ENCODE peak calls at places on chromosome 12, in eight cellular contexts. R is brain microvascular endothelial cell; C is body of pancreas; E is A549; D is right cardiac atrium; K is CD4-positive, alpha-beta T cell; B is effector memory CD4-positive, alpha-beta T cell; U is right lobe of liver. F is an unnamed sample.
A peak's percentile ranks its signal among the peaks of the same experiment; 100 is the strongest.

GRCh38 chr12:4293299-4293941 is 19.9 kb downstream of the CCND2 start:
- DNase-seq in R (no peak), C (no peak), E (no peak), D (no peak), K (no peak), B (no peak), U (no peak), F (no peak)

GRCh38 chr12:121530600-121531355 is 50.0 kb downstream of the KDM2B start:
- DNase-seq in R (peak; percentile 69), C (peak; percentile 45), E (peak; percentile 77), D (peak; percentile 96), K (peak; percentile 69), B (peak; percentile 47), U (no peak), F (peak; percentile 25)

GRCh38 chr12:100593490-100593889 is 20.0 kb downstream of the GAS2L3 start:
- DNase-seq in R (peak; percentile 7), C (no peak), E (no peak), D (no peak), K (no peak), B (no peak), U (no peak), F (peak; percentile 22)

GRCh38 chr12:15276088-15276698 is 46.1 kb upstream of the PTPRO start:
- DNase-seq in R (peak; percentile 34), C (peak; percentile 23), E (peak; percentile 48), D (no peak), K (no peak), B (no peak), U (no peak), F (peak; percentile 39)

GRCh38 chr12:4909734-4910501 is at the start of gene KCNA1:
- DNase-seq in R (no peak), C (no peak), E (no peak), D (peak; percentile 55), K (no peak), B (no peak), U (no peak), F (no peak)

GRCh38 chr12:15163001-15163400 is 58.2 kb downstream of the RERG start:
- DNase-seq in R (no peak), C (no peak), E (no peak), D (no peak), K (no peak), B (no peak), U (no peak), F (no peak)

GRCh38 chr12:70732287-70732686 is 95.1 kb upstream of the PTPRB start:
- DNase-seq in R (no peak), C (no peak), E (no peak), D (no peak), K (no peak), B (no peak), U (no peak), F (no peak)

GRCh38 chr12:100058482-100059029 is 73.8 kb upstream of the ANKS1B start:
- DNase-seq in R (peak; percentile 74), C (no peak), E (peak; percentile 39), D (no peak), K (no peak), B (no peak), U (no peak), F (no peak)

GRCh38 chr12:55654506-55655224 is 18.0 kb downstream of the OR10P1 start:
- DNase-seq in R (no peak), C (no peak), E (no peak), D (no peak), K (no peak), B (no peak), U (no peak), F (no peak)

GRCh38 chr12:25322918-25323773 is 72.4 kb upstream of the KRAS start:
- DNase-seq in R (peak; percentile 54), C (no peak), E (no peak), D (no peak), K (no peak), B (no peak), U (no peak), F (no peak)

GRCh38 chr12:97572220-97572619 is 109.6 kb downstream of the RMST start:
- DNase-seq in R (no peak), C (no peak), E (no peak), D (no peak), K (no peak), B (no peak), U (no peak), F (peak; percentile 70)

GRCh38 chr12:1591029-1591428 is 3.4 kb downstream of the FBXL14 start:
- DNase-seq in R (no peak), C (no peak), E (peak; percentile 40), D (no peak), K (no peak), B (no peak), U (no peak), F (peak; percentile 49)

GRCh38 chr12:27610380-27610779 is 85.9 kb upstream of the REP15 start:
- DNase-seq in R (no peak), C (no peak), E (peak; percentile 40), D (no peak), K (no peak), B (no peak), U (no peak), F (peak; percentile 39)

GRCh38 chr12:13425766-13426165 is 229.2 kb downstream of the EMP1 start:
- DNase-seq in R (peak; percentile 84), C (no peak), E (peak; percentile 19), D (no peak), K (no peak), B (no peak), U (no peak), F (no peak)

GRCh38 chr12:71158361-71158882 is 623 bp upstream of the TSPAN8 start:
- DNase-seq in R (no peak), C (no peak), E (no peak), D (no peak), K (no peak), B (no peak), U (no peak), F (peak; percentile 83)

GRCh38 chr12:124786065-124786964 is 77.3 kb downstream of the SCARB1 start:
- DNase-seq in R (peak; percentile 82), C (peak; percentile 73), E (peak; percentile 46), D (peak; percentile 95), K (no peak), B (no peak), U (no peak), F (peak; percentile 40)

DNA sequence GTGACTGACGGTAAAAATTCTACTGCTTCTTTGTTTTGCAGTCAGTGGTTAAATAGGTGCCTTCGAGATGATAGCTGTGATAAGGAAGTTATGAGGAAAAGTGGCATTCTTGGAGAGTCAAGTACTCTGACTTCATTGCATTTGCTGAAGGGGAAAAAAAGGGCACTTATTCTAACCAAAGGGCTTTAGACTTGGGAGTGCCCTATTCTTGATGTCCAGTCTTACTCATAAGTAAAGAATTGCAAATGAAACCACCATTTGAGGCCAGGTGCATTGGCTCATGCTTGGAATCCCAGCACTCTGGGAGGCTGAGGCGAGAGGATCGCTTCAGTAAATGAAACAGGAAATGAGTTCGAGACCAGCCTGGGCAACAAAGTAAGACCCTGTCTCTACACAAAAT is 40.3 kb downstream of the BRAP start:
- DNase-seq in R (no peak), C (no peak), E (peak; percentile 12), D (no peak), K (no peak), B (no peak), U (no peak), F (no peak)
- H3K27ac ChIP-seq in R (no peak overlapping the region), C (no peak overlapping the region), E (no peak overlapping the region), D (no peak overlapping the region), K (no peak overlapping the region), B (no peak overlapping the region), U (no peak overlapping the region), F (no peak overlapping the region)

GRCh38 chr12:86551146-86551571 is 295.0 kb upstream of the MGAT4C start:
- DNase-seq in R (no peak), C (no peak), E (no peak), D (peak; percentile 92), K (no peak), B (no peak), U (no peak), F (no peak)
- H3K27ac ChIP-seq in R (no peak overlapping the region), C (no peak overlapping the region), E (no peak overlapping the region), D (peak overlapping the region; percentile 20), K (no peak overlapping the region), B (no peak overlapping the region), U (no peak overlapping the region), F (no peak overlapping the region)

GRCh38 chr12:6332459-6332858 is 9.4 kb downstream of the TNFRSF1A start:
- DNase-seq in R (peak; percentile 85), C (no peak), E (peak; percentile 93), D (no peak), K (no peak), B (no peak), U (no peak), F (peak; percentile 58)

GRCh38 chr12:6334359-6334758 is 7.5 kb downstream of the TNFRSF1A start:
- DNase-seq in R (no peak), C (no peak), E (no peak), D (no peak), K (no peak), B (no peak), U (no peak), F (no peak)

GRCh38 chr12:6333566-6333965 is 8.3 kb downstream of the TNFRSF1A start:
- DNase-seq in R (peak; percentile 87), C (no peak), E (no peak), D (no peak), K (no peak), B (no peak), U (no peak), F (no peak)

GRCh38 chr12:6330999-6331714 is 10.7 kb downstream of the TNFRSF1A start:
- DNase-seq in R (no peak), C (no peak), E (no peak), D (no peak), K (no peak), B (no peak), U (no peak), F (no peak)

GRCh38 chr12:6333029-6333428 is 8.8 kb downstream of the TNFRSF1A start:
- DNase-seq in R (no peak), C (no peak), E (no peak), D (peak; percentile 68), K (no peak), B (no peak), U (no peak), F (peak; percentile 27)
- H3K27ac ChIP-seq in R (peak overlapping the region; percentile 94), C (peak overlapping the region; percentile 89), E (peak overlapping the region; percentile 98), D (no peak overlapping the region), K (peak overlapping the region; percentile 40), B (peak overlapping the region; percentile 43), U (no peak overlapping the region), F (peak overlapping the region; percentile 97)

GRCh38 chr12:109871678-109872314 is 8.5 kb downstream of the GLTP start:
- DNase-seq in R (no peak), C (peak; percentile 60), E (no peak), D (no peak), K (no peak), B (no peak), U (no peak), F (peak; percentile 88)
- H3K27ac ChIP-seq in R (no peak overlapping the region), C (no peak overlapping the region), E (no peak overlapping the region), D (no peak overlapping the region), K (no peak overlapping the region), B (no peak overlapping the region), U (no peak overlapping the region), F (peak overlapping the region; percentile 56)

DNA sequence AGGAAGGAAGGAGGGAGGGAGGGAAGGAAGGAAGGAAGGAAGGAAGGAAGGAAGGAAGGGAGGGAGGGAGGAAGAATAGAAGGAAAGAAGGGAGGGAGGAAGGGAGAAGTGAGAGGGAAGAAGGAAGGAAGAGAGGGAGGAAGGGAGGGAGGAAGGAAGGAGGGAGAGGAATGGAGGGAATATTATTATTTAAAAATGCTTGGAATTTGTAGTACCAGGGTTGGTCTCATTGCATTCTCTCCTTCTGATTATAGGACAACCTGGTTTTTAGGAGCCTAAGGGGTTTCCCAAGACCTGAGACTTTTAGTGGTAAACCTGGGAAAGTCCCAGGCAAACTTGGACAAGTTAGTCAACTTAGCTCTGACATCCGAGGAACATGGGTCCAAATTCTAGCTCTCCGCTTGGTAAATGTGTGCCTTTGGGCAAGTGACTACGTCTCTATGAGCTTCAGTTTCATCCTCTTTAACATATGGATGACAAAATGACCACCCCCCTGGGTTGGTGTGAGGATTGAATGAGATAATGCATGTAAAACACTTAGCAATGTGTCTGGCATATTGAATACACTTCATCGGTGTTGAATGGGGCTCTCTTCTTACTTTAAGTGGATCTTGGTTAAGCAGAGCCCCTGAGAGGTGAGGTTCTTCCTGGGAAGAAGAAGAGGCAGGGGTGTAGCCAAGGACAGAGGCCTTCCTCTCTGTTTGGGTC is 690.7 kb upstream of the TBX3 start:
- DNase-seq in R (no peak), C (no peak), E (no peak), D (no peak), K (no peak), B (no peak), U (no peak), F (no peak)
- H3K27ac ChIP-seq in R (peak overlapping the region; percentile 20), C (no peak overlapping the region), E (peak overlapping the region; percentile 57), D (no peak overlapping the region), K (no peak overlapping the region), B (no peak overlapping the region), U (no peak overlapping the region), F (peak overlapping the region; percentile 63)

F was measured in small intestine.